ENCODE peak calls at places on chromosome 14, in five cellular contexts. Q is HL-60; W is left ventricle myocardium inferior; S is effector memory CD4-positive, alpha-beta T cell; J is breast epithelium. E is an unnamed sample.

GRCh38 chr14:86003998-86004397 is 474.1 kb downstream of the FLRT2 start:
- DNase-seq in Q (no peak), W (no peak), J (no peak), S (no peak), E (no peak)

GRCh38 chr14:33902363-33902762 is 48.5 kb downstream of the EGLN3 start:
- DNase-seq in Q (no peak), J (no peak), W (no peak), S (no peak), E (no peak)

GRCh38 chr14:72594099-72594901 is 299.6 kb downstream of the DPF3 start:
- DNase-seq in S (peak; percentile 18), W (no peak), Q (peak; percentile 2), J (no peak), E (no peak)

GRCh38 chr14:55699131-55700057 is 119.4 kb downstream of the KTN1 start:
- DNase-seq in W (no peak), Q (peak; percentile 14), J (peak; percentile 40), S (no peak), E (no peak)

GRCh38 chr14:70808023-70808401 is 1.3 kb downstream of the MAP3K9 start:
- DNase-seq in J (peak; percentile 41), S (peak; percentile 30), Q (no peak), W (no peak), E (no peak)

GRCh38 chr14:75896341-75896740 is 85.5 kb downstream of the TGFB3 start:
- DNase-seq in J (no peak), W (no peak), Q (no peak), S (no peak), E (no peak)

GRCh38 chr14:35826952-35827416 is 846 bp downstream of the BRMS1L start:
- DNase-seq in Q (no peak), W (no peak), S (no peak), J (no peak), E (no peak)

GRCh38 chr14:105857223-105857815 is 330.9 kb downstream of the TMEM121 start:
- DNase-seq in J (no peak), Q (no peak), W (peak; percentile 7), S (peak; percentile 14), E (peak; percentile 51)

GRCh38 chr14:37150414-37150813 is 22.0 kb downstream of the SLC25A21 start:
- DNase-seq in S (no peak), Q (no peak), J (no peak), W (no peak), E (no peak)

GRCh38 chr14:56995010-56995409 is 184.7 kb upstream of the OTX2 start:
- DNase-seq in S (no peak), Q (no peak), W (no peak), J (no peak), E (no peak)

GRCh38 chr14:82725188-82725587 is 1191.5 kb upstream of the SEL1L start:
- DNase-seq in S (no peak), W (no peak), Q (no peak), J (no peak), E (no peak)

DNA sequence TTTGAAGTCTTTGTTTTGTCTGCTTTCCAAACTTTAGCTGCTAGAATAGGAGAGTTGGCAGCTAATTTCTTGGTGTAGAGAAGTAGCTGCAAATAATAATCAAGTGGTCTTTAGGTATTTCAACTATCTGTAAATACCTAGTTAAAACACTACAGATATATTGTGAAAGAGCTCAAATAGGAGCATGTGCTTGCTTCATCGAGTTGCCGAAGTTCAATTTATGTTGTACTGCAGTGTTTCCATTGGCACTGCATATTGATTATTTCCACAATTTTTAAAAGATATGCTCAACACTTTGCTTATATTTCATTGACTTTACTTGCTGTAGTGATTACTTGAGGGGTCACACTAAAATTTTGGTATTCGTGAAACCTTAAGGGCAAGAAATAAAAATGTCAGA is 131.6 kb upstream of the BMP4 start:
- DNase-seq in J (no peak), W (no peak), S (no peak), Q (no peak), E (no peak)
- H3K4me3 ChIP-seq in J (no peak overlapping the region), W (no peak overlapping the region), S (no peak overlapping the region), Q (no peak overlapping the region), E (no peak overlapping the region)

GRCh38 chr14:102804858-102805257 is 27.6 kb downstream of the TRAF3 start:
- DNase-seq in J (no peak), W (no peak), Q (no peak), S (no peak), E (no peak)
- H3K4me3 ChIP-seq in J (no peak overlapping the region), W (no peak overlapping the region), Q (no peak overlapping the region), S (no peak overlapping the region), E (no peak overlapping the region)

GRCh38 chr14:59133709-59134108 is 54.8 kb upstream of the DAAM1 start:
- DNase-seq in W (no peak), J (no peak), S (no peak), Q (no peak), E (no peak)

GRCh38 chr14:59127437-59127732 is 61.1 kb upstream of the DAAM1 start:
- DNase-seq in J (no peak), S (no peak), W (no peak), Q (no peak), E (no peak)

GRCh38 chr14:59133202-59133601 is 55.3 kb upstream of the DAAM1 start:
- DNase-seq in Q (no peak), J (no peak), W (no peak), S (no peak), E (no peak)

GRCh38 chr14:59131926-59132763 is 56.3 kb upstream of the DAAM1 start:
- DNase-seq in S (no peak), Q (no peak), J (no peak), W (no peak), E (no peak)

DNA sequence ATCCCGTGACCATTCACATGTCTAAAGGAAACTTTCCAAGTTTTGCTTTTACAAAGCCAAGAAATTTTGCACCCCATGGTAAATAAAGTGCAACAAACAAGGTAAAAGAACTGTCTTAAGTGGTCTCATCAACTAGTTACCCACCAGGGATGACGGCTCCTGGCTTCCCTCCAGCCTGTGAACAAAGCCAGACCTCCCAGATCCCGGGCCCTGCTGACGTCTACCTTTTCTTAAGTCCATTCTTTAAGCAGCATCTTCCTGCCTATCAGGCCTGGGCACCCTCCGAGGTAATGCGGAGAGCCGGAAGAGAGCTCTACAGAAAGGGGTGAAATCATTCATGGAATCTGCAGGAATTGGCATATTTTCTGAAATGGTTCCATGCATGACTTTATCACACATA is 58.0 kb upstream of the DAAM1 start:
- DNase-seq in S (no peak), J (no peak), Q (no peak), W (no peak), E (no peak)
- H3K4me3 ChIP-seq in S (no peak overlapping the region), J (no peak overlapping the region), Q (no peak overlapping the region), W (peak overlapping the region; percentile 26), E (no peak overlapping the region)

DNA sequence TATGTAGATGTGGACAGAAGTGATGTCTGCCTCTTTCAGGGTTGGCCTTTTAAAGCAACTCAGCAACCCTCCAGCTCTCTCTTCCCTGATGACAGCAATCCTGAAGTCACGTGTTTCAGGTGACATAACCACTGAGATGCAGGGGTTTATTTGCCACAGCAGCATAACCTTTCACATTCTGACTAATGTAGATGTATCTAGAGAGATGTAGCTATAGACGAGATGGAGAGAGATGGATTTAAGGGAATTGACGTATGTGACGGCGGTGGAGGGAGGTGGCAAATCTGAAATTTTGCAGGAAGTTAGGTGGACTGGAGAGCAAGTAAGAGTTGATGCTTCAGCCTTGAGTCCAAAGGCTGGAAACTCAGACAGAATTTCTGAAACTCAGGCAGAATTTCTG is 126.0 kb downstream of the ZFP36L1 start:
- DNase-seq in J (no peak), Q (no peak), S (no peak), W (no peak), E (no peak)
- H3K4me3 ChIP-seq in J (no peak overlapping the region), Q (no peak overlapping the region), S (no peak overlapping the region), W (no peak overlapping the region), E (no peak overlapping the region)

GRCh38 chr14:93976477-93977057 is at the start of gene ASB2:
- DNase-seq in J (peak; percentile 35), W (no peak), Q (no peak), S (no peak), E (no peak)

GRCh38 chr14:93977171-93977570 is 801 bp upstream of the ASB2 start:
- DNase-seq in J (no peak), Q (no peak), S (no peak), W (no peak), E (peak; percentile 49)

GRCh38 chr14:93974299-93974698 is 2.1 kb downstream of the ASB2 start:
- DNase-seq in J (no peak), S (no peak), Q (no peak), W (no peak), E (no peak)

GRCh38 chr14:93974833-93975232 is 1.5 kb downstream of the ASB2 start:
- DNase-seq in Q (peak; percentile 74), J (no peak), S (no peak), W (peak; percentile 48), E (peak; percentile 95)

GRCh38 chr14:93975791-93976476 is 436 bp downstream of the ASB2 start:
- DNase-seq in Q (no peak), W (no peak), J (no peak), S (no peak), E (peak; percentile 22)
- H3K4me3 ChIP-seq in Q (no peak overlapping the region), W (peak overlapping the region; percentile 67), J (peak overlapping the region; percentile 0), S (peak overlapping the region; percentile 5), E (peak overlapping the region; percentile 83)

GRCh38 chr14:61569308-61569707 is 126.0 kb upstream of the HIF1A start:
- DNase-seq in S (no peak), J (no peak), W (no peak), Q (no peak), E (no peak)

GRCh38 chr14:61566537-61567225 is 128.6 kb upstream of the HIF1A start:
- DNase-seq in S (no peak), J (no peak), Q (no peak), W (no peak), E (no peak)

GRCh38 chr14:61569783-61570182 is 125.5 kb upstream of the HIF1A start:
- DNase-seq in W (peak; percentile 55), J (peak; percentile 66), Q (peak; percentile 98), S (peak; percentile 24), E (peak; percentile 65)

GRCh38 chr14:61568572-61569011 is 126.7 kb upstream of the HIF1A start:
- DNase-seq in Q (peak; percentile 51), W (peak; percentile 39), S (peak; percentile 9), J (no peak), E (no peak)

GRCh38 chr14:61567838-61568571 is 127.3 kb upstream of the HIF1A start:
- DNase-seq in J (no peak), Q (peak; percentile 84), S (no peak), W (no peak), E (no peak)
- H3K4me3 ChIP-seq in J (no peak overlapping the region), Q (peak overlapping the region; percentile 12), S (peak overlapping the region; percentile 28), W (peak overlapping the region; percentile 54), E (peak overlapping the region; percentile 48)

DNA sequence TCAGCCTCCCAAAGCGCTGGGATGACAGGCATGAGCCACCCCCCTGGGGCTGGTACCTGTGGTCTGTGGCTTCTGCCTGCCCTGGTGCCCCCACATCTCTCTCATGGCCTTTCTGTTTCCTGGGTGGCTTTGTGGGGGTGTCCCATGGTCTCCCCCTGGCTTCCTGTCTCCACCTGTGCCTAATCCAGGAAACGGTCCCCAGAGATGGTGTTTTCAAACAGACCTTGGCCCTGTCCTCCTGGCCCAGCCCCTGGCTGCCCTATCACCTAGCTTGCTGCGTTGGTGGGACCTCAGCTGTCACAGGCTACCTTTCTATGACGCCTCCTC is 18.1 kb downstream of the MEG3 start:
- DNase-seq in W (no peak), Q (no peak), S (no peak), J (no peak), E (no peak)
- H3K4me3 ChIP-seq in W (no peak overlapping the region), Q (no peak overlapping the region), S (no peak overlapping the region), J (no peak overlapping the region), E (no peak overlapping the region)

E was measured in psoas muscle.